ENCODE peak calls at places on chromosomes 2 and 18, in eight cellular contexts. S, R, U, W, P, D, L and I are unnamed samples.

GRCh38 chr2:10659898-10660568 is 29.7 kb downstream of the NOL10 start:
- DNase-seq in D (no peak), L (peak), S (peak), P (peak), R (no peak), W (peak), U (no peak), I (peak)

GRCh38 chr2:134193006-134193405 is 60.9 kb upstream of the MGAT5 start:
- DNase-seq in D (no peak), L (no peak), U (no peak), W (no peak), S (no peak), R (no peak), P (no peak), I (peak)

GRCh38 chr18:10565835-10566234 is 40.0 kb downstream of the NAPG start:
- DNase-seq in W (no peak), R (no peak), D (no peak), S (no peak), L (no peak), U (no peak), P (no peak), I (peak)

GRCh38 chr2:237154050-237154638 is 68.5 kb downstream of the COPS8 start:
- DNase-seq in P (no peak), L (peak), D (peak), W (no peak), S (no peak), U (no peak), R (no peak), I (peak)

GRCh38 chr18:21489119-21489750 is 111.3 kb downstream of the ESCO1 start:
- DNase-seq in L (no peak), P (no peak), U (no peak), W (no peak), R (no peak), D (peak), S (peak), I (peak)

GRCh38 chr2:174711206-174711605 is 53.1 kb downstream of the CHRNA1 start:
- DNase-seq in W (no peak), S (no peak), R (no peak), L (no peak), U (no peak), D (no peak), P (no peak), I (peak)

GRCh38 chr2:190121971-190122370 is 59.4 kb upstream of the MSTN start:
- DNase-seq in S (no peak), L (no peak), R (no peak), U (no peak), D (peak), W (no peak), P (no peak), I (peak)

GRCh38 chr2:241033994-241034393 is 35.6 kb downstream of the SNED1 start:
- DNase-seq in W (no peak), P (no peak), L (no peak), D (peak), S (no peak), U (no peak), R (no peak), I (no peak)

GRCh38 chr2:5373200-5373599 is 319.0 kb upstream of the SOX11 start:
- DNase-seq in W (no peak), L (no peak), U (no peak), R (no peak), P (no peak), D (no peak), S (no peak), I (no peak)

GRCh38 chr2:165627463-165627862 is 158.0 kb downstream of the CSRNP3 start:
- DNase-seq in S (no peak), L (no peak), D (no peak), P (no peak), U (no peak), W (no peak), R (no peak), I (peak)

GRCh38 chr2:72028996-72029395 is 118.7 kb downstream of the CYP26B1 start:
- DNase-seq in S (peak), D (no peak), U (no peak), W (no peak), P (no peak), L (no peak), R (no peak), I (no peak)

GRCh38 chr2:134507697-134508096 is 211.1 kb downstream of the TMEM163 start:
- DNase-seq in S (no peak), L (no peak), W (no peak), P (no peak), U (no peak), D (no peak), R (no peak), I (no peak)

GRCh38 chr2:62465741-62466500 is 40.1 kb downstream of the TMEM17 start:
- DNase-seq in P (no peak), D (no peak), W (no peak), U (no peak), S (no peak), R (no peak), L (no peak), I (peak)

GRCh38 chr2:237968048-237968862 is 1.4 kb downstream of the UBE2F start:
- DNase-seq in D (peak), L (peak), U (peak), W (peak), S (peak), R (peak), P (peak), I (peak)

GRCh38 chr2:107255744-107256143 is 369.8 kb upstream of the ST6GAL2 start:
- DNase-seq in L (no peak), P (no peak), S (no peak), W (no peak), U (no peak), D (no peak), R (no peak), I (no peak)

GRCh38 chr18:46320928-46321855 is 217.0 kb downstream of the HAUS1 start:
- DNase-seq in U (no peak), S (no peak), W (peak), D (no peak), R (no peak), P (no peak), L (no peak), I (peak)

GRCh38 chr2:35163948-35164347 is 1191.6 kb upstream of the CRIM1 start:
- DNase-seq in L (no peak), U (no peak), W (no peak), P (no peak), R (no peak), S (no peak), D (no peak), I (no peak)

GRCh38 chr2:10180271-10180670 is 57.7 kb downstream of the RRM2 start:
- DNase-seq in P (no peak), D (no peak), W (no peak), L (no peak), U (no peak), R (no peak), S (no peak), I (no peak)

GRCh38 chr2:11949732-11950503 is 203.5 kb downstream of the LPIN1 start:
- DNase-seq in S (no peak), U (no peak), W (no peak), D (no peak), R (no peak), L (no peak), P (no peak), I (no peak)

GRCh38 chr2:2834105-2834504 is 503.0 kb upstream of the MYT1L start:
- DNase-seq in W (no peak), D (no peak), S (no peak), U (no peak), L (no peak), R (no peak), P (no peak), I (no peak)

GRCh38 chr18:49812321-49813070 is 837 bp downstream of the ACAA2 start:
- DNase-seq in S (no peak), R (no peak), U (no peak), W (no peak), L (no peak), P (no peak), D (no peak), I (peak)

GRCh38 chr2:132420776-132421175 is 4.2 kb downstream of the GPR39 start:
- DNase-seq in D (no peak), S (no peak), R (no peak), U (no peak), W (no peak), P (no peak), L (no peak), I (no peak)

GRCh38 chr2:132417430-132418035 is 928 bp downstream of the GPR39 start:
- DNase-seq in S (no peak), U (no peak), R (no peak), P (peak), L (no peak), W (no peak), D (no peak), I (no peak)

GRCh38 chr2:132415256-132416079 is 1.1 kb upstream of the GPR39 start:
- DNase-seq in U (no peak), D (no peak), L (no peak), S (peak), R (no peak), P (no peak), W (no peak), I (no peak)

GRCh38 chr2:132416080-132416911 is at the start of gene GPR39:
- DNase-seq in S (peak), U (peak), W (peak), D (no peak), P (peak), R (peak), L (no peak), I (peak)

GRCh38 chr2:132416996-132417395 is 391 bp downstream of the GPR39 start:
- DNase-seq in D (no peak), P (peak), L (no peak), U (no peak), S (no peak), R (no peak), W (no peak), I (no peak)
- TF ChIP-seq CTCF in D (no peak), P (no peak), L (no peak), U (no peak), S (no peak), R (no peak), W (peak), I (peak)

GRCh38 chr2:45439788-45440773 is 171.0 kb downstream of the SRBD1 start:
- DNase-seq in U (no peak), R (no peak), S (no peak), P (no peak), W (no peak), L (no peak), D (peak), I (peak)
- TF ChIP-seq CTCF in U (no peak), R (no peak), S (no peak), P (no peak), W (peak), L (no peak), D (peak), I (peak)

GRCh38 chr2:77977486-77978063 is 455.4 kb upstream of the LRRTM4 start:
- DNase-seq in U (no peak), W (no peak), S (no peak), D (no peak), P (no peak), L (no peak), R (no peak), I (no peak)
- TF ChIP-seq CTCF in U (no peak), W (no peak), S (no peak), D (no peak), P (no peak), L (no peak), R (no peak), I (no peak)

DNA sequence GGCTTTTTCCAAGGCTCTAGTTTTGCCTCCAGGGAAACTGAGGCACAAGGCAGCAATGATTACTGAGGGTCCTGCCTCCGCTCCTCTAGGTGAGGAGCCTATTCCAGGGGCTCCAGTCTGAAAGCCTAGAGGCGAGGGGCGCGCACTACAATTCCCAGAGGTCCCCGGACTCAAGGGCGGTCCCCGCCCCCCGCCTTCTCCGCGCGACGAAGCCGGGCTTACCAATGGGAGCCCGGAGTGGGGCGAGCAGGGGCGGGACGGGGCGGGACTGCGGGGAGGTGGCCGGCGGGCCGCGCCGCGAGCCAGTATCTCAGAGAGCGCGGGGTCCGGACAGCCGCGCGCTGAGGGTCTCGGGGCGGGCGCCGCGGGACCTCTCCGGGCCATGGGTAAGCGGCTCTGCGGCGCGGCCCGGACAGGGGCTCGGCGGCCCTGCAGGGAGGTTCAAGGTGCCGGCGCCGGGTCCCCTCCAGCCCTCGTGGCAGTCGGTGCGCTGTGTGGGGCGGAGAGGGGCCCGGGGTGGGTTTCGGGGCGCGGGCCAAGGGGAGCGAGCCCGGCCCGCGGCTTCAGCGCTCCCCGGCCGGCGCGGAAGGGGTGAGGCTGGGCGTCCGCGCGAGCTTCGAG is at the start of gene ARID5A:
- DNase-seq in D (peak), W (no peak), S (peak), L (peak), P (peak), U (peak), R (peak), I (peak)
- TF ChIP-seq CTCF in D (no peak), W (no peak), S (peak), L (peak), P (no peak), U (no peak), R (peak), I (peak)

GRCh38 chr2:120587326-120587996 is 148.2 kb upstream of the GLI2 start:
- DNase-seq in R (no peak), L (no peak), S (no peak), P (no peak), U (no peak), D (no peak), W (no peak), I (no peak)
- TF ChIP-seq CTCF in R (no peak), L (no peak), S (peak), P (no peak), U (no peak), D (no peak), W (no peak), I (no peak)

DNA sequence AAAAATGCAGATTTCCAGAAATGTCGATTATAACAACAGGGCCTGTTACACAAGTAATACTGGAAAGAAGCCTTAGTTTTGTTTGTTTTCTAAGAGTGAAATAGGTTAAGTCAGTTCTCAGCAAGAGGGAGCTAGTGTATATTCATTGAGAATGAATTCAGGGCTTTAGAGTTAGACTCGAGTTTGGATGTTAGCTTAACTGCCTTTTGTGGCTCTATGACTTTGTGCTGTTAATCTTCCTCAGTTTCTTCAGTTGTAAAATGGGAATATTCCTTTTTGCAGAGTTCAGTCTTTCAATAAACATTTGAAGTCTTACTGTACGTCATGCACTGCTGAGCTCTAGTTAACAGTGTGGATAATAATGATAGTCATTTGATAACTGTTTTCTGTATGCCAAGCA is 989 bp downstream of the NDUFV2 start:
- DNase-seq in S (no peak), W (no peak), L (no peak), D (no peak), U (no peak), R (no peak), P (no peak), I (peak)
- TF ChIP-seq CTCF in S (peak), W (peak), L (peak), D (peak), U (no peak), R (no peak), P (no peak), I (peak)

GRCh38 chr2:27322766-27323591 is at the start of gene MPV17:
- DNase-seq in L (peak), S (peak), R (peak), D (peak), U (peak), W (peak), P (peak), I (peak)

GRCh38 chr2:27324720-27325119 is 1.8 kb upstream of the MPV17 start:
- DNase-seq in D (no peak), W (no peak), L (no peak), P (no peak), S (no peak), R (no peak), U (no peak), I (no peak)

GRCh38 chr2:27323592-27324285 is 842 bp upstream of the MPV17 start:
- DNase-seq in U (no peak), D (no peak), P (no peak), R (no peak), L (no peak), W (no peak), S (no peak), I (no peak)

GRCh38 chr2:27322301-27322765 is 564 bp downstream of the MPV17 start:
- DNase-seq in R (no peak), P (peak), D (peak), S (no peak), W (no peak), L (peak), U (no peak), I (no peak)

DNA sequence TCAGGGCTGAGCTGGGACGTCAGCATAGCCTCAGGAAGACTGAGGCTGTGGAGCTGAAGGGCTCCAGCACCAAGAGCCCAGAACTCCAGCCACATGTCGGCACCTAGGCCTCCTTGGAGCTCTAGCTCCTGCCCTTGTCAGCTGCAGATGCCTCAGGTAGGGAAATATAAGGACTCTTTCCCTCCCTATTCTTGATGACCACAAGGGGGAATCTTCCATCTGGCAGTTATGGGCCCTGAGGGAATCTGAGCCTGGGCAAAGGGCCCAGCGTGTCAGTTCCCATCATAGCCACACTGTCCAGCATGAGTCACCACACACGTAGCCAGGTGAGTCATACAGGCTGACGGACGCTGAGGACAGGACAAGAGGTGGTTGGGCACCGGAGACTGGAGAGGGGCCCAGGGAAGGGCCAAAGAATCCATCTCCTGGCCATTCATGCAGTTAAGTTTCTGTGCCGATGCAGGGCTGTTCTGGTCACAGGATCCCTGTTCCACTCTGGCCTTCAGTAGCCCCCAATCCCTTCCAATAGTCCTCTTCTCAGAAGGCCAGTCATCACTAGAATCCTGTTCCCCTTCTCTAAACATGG is 1.8 kb downstream of the MPV17 start:
- DNase-seq in W (peak), R (peak), L (no peak), D (no peak), U (no peak), S (peak), P (peak), I (peak)
- TF ChIP-seq CTCF in W (peak), R (no peak), L (no peak), D (no peak), U (no peak), S (peak), P (no peak), I (peak)